ENCODE peak calls at places on chromosome 13, in ten cellular contexts. One of them, this sample, is unnamed. For H3K27me3, the result is how much of the 10 kb centered on the place peaks cover.

GRCh38 chr13:30866692-30867669 is 39.1 kb upstream of the MEDAG start:
- DNase-seq in neuronal stem cell: no peak
- DNase-seq in CD8-positive, alpha-beta T cell: no peak
- DNase-seq in heart right ventricle: no peak
- DNase-seq in heart left ventricle: no peak
- DNase-seq in psoas muscle: no peak
- DNase-seq in CD4-positive, CD25-positive, alpha-beta regulatory T cell: no peak
- DNase-seq in ascending aorta: no peak
- DNase-seq in tibial artery: no peak
- DNase-seq in cardiac muscle cell: no peak
- DNase-seq in this sample: no peak

GRCh38 chr13:28476919-28477708 is 17.8 kb downstream of the FLT1 start:
- DNase-seq in neuronal stem cell: no peak
- DNase-seq in CD8-positive, alpha-beta T cell: no peak
- DNase-seq in heart right ventricle: no peak
- DNase-seq in heart left ventricle: no peak
- DNase-seq in psoas muscle: no peak
- DNase-seq in CD4-positive, CD25-positive, alpha-beta regulatory T cell: no peak
- DNase-seq in ascending aorta: no peak
- DNase-seq in tibial artery: no peak
- DNase-seq in cardiac muscle cell: no peak
- DNase-seq in this sample: no peak

GRCh38 chr13:46295531-46296464 is 84.1 kb downstream of the LRRC63 start:
- DNase-seq in neuronal stem cell: no peak
- DNase-seq in CD8-positive, alpha-beta T cell: peak
- DNase-seq in heart right ventricle: no peak
- DNase-seq in heart left ventricle: peak
- DNase-seq in psoas muscle: peak
- DNase-seq in CD4-positive, CD25-positive, alpha-beta regulatory T cell: peak
- DNase-seq in ascending aorta: peak
- DNase-seq in tibial artery: no peak
- DNase-seq in cardiac muscle cell: peak
- DNase-seq in this sample: no peak

GRCh38 chr13:111117289-111117688 is 2.2 kb downstream of the ARHGEF7 start:
- DNase-seq in neuronal stem cell: no peak
- DNase-seq in CD8-positive, alpha-beta T cell: no peak
- DNase-seq in heart right ventricle: no peak
- DNase-seq in heart left ventricle: no peak
- DNase-seq in psoas muscle: no peak
- DNase-seq in CD4-positive, CD25-positive, alpha-beta regulatory T cell: no peak
- DNase-seq in ascending aorta: no peak
- DNase-seq in tibial artery: no peak
- DNase-seq in cardiac muscle cell: no peak
- DNase-seq in this sample: no peak

GRCh38 chr13:25468330-25469178 is 96.8 kb downstream of the ATP8A2 start:
- DNase-seq in neuronal stem cell: peak
- DNase-seq in CD8-positive, alpha-beta T cell: no peak
- DNase-seq in heart right ventricle: no peak
- DNase-seq in heart left ventricle: no peak
- DNase-seq in psoas muscle: no peak
- DNase-seq in CD4-positive, CD25-positive, alpha-beta regulatory T cell: peak
- DNase-seq in ascending aorta: no peak
- DNase-seq in tibial artery: no peak
- DNase-seq in cardiac muscle cell: peak
- DNase-seq in this sample: no peak

GRCh38 chr13:104204177-104204576 is 1138.0 kb upstream of the SLC10A2 start:
- DNase-seq in neuronal stem cell: no peak
- DNase-seq in CD8-positive, alpha-beta T cell: no peak
- DNase-seq in heart right ventricle: no peak
- DNase-seq in heart left ventricle: no peak
- DNase-seq in psoas muscle: no peak
- DNase-seq in CD4-positive, CD25-positive, alpha-beta regulatory T cell: no peak
- DNase-seq in ascending aorta: no peak
- DNase-seq in tibial artery: no peak
- DNase-seq in cardiac muscle cell: no peak
- DNase-seq in this sample: no peak

GRCh38 chr13:39263033-39263432 is 224.8 kb downstream of the NHLRC3 start:
- DNase-seq in neuronal stem cell: peak
- DNase-seq in CD8-positive, alpha-beta T cell: no peak
- DNase-seq in heart right ventricle: no peak
- DNase-seq in heart left ventricle: peak
- DNase-seq in psoas muscle: peak
- DNase-seq in CD4-positive, CD25-positive, alpha-beta regulatory T cell: peak
- DNase-seq in ascending aorta: no peak
- DNase-seq in tibial artery: no peak
- DNase-seq in cardiac muscle cell: peak
- DNase-seq in this sample: peak

GRCh38 chr13:90171649-90172048 is 1175.8 kb upstream of the MIR17HG start:
- DNase-seq in neuronal stem cell: no peak
- DNase-seq in CD8-positive, alpha-beta T cell: no peak
- DNase-seq in heart right ventricle: no peak
- DNase-seq in heart left ventricle: no peak
- DNase-seq in psoas muscle: no peak
- DNase-seq in CD4-positive, CD25-positive, alpha-beta regulatory T cell: no peak
- DNase-seq in ascending aorta: no peak
- DNase-seq in tibial artery: no peak
- DNase-seq in cardiac muscle cell: peak
- DNase-seq in this sample: no peak

GRCh38 chr13:52419080-52419479 is 13.1 kb upstream of the THSD1 start:
- DNase-seq in neuronal stem cell: no peak
- DNase-seq in CD8-positive, alpha-beta T cell: no peak
- DNase-seq in heart right ventricle: no peak
- DNase-seq in heart left ventricle: no peak
- DNase-seq in psoas muscle: no peak
- DNase-seq in CD4-positive, CD25-positive, alpha-beta regulatory T cell: no peak
- DNase-seq in ascending aorta: no peak
- DNase-seq in tibial artery: no peak
- DNase-seq in cardiac muscle cell: no peak
- DNase-seq in this sample: no peak

GRCh38 chr13:95420501-95420900 is 119.2 kb upstream of the ABCC4 start:
- DNase-seq in neuronal stem cell: no peak
- DNase-seq in CD8-positive, alpha-beta T cell: no peak
- DNase-seq in heart right ventricle: no peak
- DNase-seq in heart left ventricle: no peak
- DNase-seq in psoas muscle: no peak
- DNase-seq in CD4-positive, CD25-positive, alpha-beta regulatory T cell: no peak
- DNase-seq in ascending aorta: no peak
- DNase-seq in tibial artery: no peak
- DNase-seq in cardiac muscle cell: no peak
- DNase-seq in this sample: no peak

GRCh38 chr13:62960723-62961122 is 1545.1 kb upstream of the PCDH20 start:
- DNase-seq in neuronal stem cell: peak
- DNase-seq in CD8-positive, alpha-beta T cell: no peak
- DNase-seq in heart right ventricle: no peak
- DNase-seq in heart left ventricle: no peak
- DNase-seq in psoas muscle: no peak
- DNase-seq in CD4-positive, CD25-positive, alpha-beta regulatory T cell: no peak
- DNase-seq in ascending aorta: no peak
- DNase-seq in tibial artery: no peak
- DNase-seq in cardiac muscle cell: no peak
- DNase-seq in this sample: no peak

GRCh38 chr13:110340812-110341444 is 33.8 kb downstream of the COL4A2 start:
- DNase-seq in neuronal stem cell: no peak
- DNase-seq in CD8-positive, alpha-beta T cell: peak
- DNase-seq in heart right ventricle: peak
- DNase-seq in heart left ventricle: peak
- DNase-seq in psoas muscle: peak
- DNase-seq in CD4-positive, CD25-positive, alpha-beta regulatory T cell: peak
- DNase-seq in ascending aorta: peak
- DNase-seq in tibial artery: peak
- DNase-seq in cardiac muscle cell: peak
- DNase-seq in this sample: no peak

GRCh38 chr13:85536706-85537105 is 262.5 kb downstream of the SLITRK6 start:
- DNase-seq in neuronal stem cell: no peak
- DNase-seq in CD8-positive, alpha-beta T cell: no peak
- DNase-seq in heart right ventricle: no peak
- DNase-seq in heart left ventricle: no peak
- DNase-seq in psoas muscle: no peak
- DNase-seq in CD4-positive, CD25-positive, alpha-beta regulatory T cell: no peak
- DNase-seq in ascending aorta: no peak
- DNase-seq in tibial artery: no peak
- DNase-seq in cardiac muscle cell: no peak
- DNase-seq in this sample: no peak
- H3K4me3 ChIP-seq in neuronal stem cell: no peak
- H3K4me3 ChIP-seq in CD8-positive, alpha-beta T cell: no peak
- H3K4me3 ChIP-seq in heart right ventricle: no peak
- H3K4me3 ChIP-seq in heart left ventricle: no peak
- H3K4me3 ChIP-seq in psoas muscle: no peak
- H3K4me3 ChIP-seq in CD4-positive, CD25-positive, alpha-beta regulatory T cell: no peak
- H3K4me3 ChIP-seq in ascending aorta: no peak
- H3K4me3 ChIP-seq in tibial artery: no peak
- H3K4me3 ChIP-seq in cardiac muscle cell: no peak
- H3K4me3 ChIP-seq in this sample: no peak

GRCh38 chr13:44140146-44140545 is 233.5 kb upstream of the SERP2 start:
- DNase-seq in neuronal stem cell: no peak
- DNase-seq in CD8-positive, alpha-beta T cell: no peak
- DNase-seq in heart right ventricle: no peak
- DNase-seq in heart left ventricle: no peak
- DNase-seq in psoas muscle: no peak
- DNase-seq in CD4-positive, CD25-positive, alpha-beta regulatory T cell: no peak
- DNase-seq in ascending aorta: no peak
- DNase-seq in tibial artery: no peak
- DNase-seq in cardiac muscle cell: no peak
- DNase-seq in this sample: no peak
- H3K27ac ChIP-seq in neuronal stem cell: no peak
- H3K27ac ChIP-seq in CD8-positive, alpha-beta T cell: no peak
- H3K27ac ChIP-seq in heart right ventricle: no peak
- H3K27ac ChIP-seq in heart left ventricle: no peak
- H3K27ac ChIP-seq in psoas muscle: no peak
- H3K27ac ChIP-seq in CD4-positive, CD25-positive, alpha-beta regulatory T cell: no peak
- H3K27ac ChIP-seq in ascending aorta: no peak
- H3K27ac ChIP-seq in tibial artery: no peak
- H3K27ac ChIP-seq in cardiac muscle cell: peak
- H3K27ac ChIP-seq in this sample: no peak

GRCh38 chr13:59441596-59442280 is 722.0 kb downstream of the DIAPH3 start:
- DNase-seq in neuronal stem cell: no peak
- DNase-seq in CD8-positive, alpha-beta T cell: no peak
- DNase-seq in heart right ventricle: no peak
- DNase-seq in heart left ventricle: no peak
- DNase-seq in psoas muscle: no peak
- DNase-seq in CD4-positive, CD25-positive, alpha-beta regulatory T cell: no peak
- DNase-seq in ascending aorta: no peak
- DNase-seq in tibial artery: no peak
- DNase-seq in cardiac muscle cell: no peak
- DNase-seq in this sample: no peak

GRCh38 chr13:59439776-59440428 is 723.8 kb downstream of the DIAPH3 start:
- DNase-seq in neuronal stem cell: no peak
- DNase-seq in CD8-positive, alpha-beta T cell: no peak
- DNase-seq in heart right ventricle: no peak
- DNase-seq in heart left ventricle: no peak
- DNase-seq in psoas muscle: no peak
- DNase-seq in CD4-positive, CD25-positive, alpha-beta regulatory T cell: no peak
- DNase-seq in ascending aorta: no peak
- DNase-seq in tibial artery: no peak
- DNase-seq in cardiac muscle cell: no peak
- DNase-seq in this sample: no peak

GRCh38 chr13:59444210-59444857 is 719.4 kb downstream of the DIAPH3 start:
- DNase-seq in neuronal stem cell: no peak
- DNase-seq in CD8-positive, alpha-beta T cell: no peak
- DNase-seq in heart right ventricle: no peak
- DNase-seq in heart left ventricle: no peak
- DNase-seq in psoas muscle: no peak
- DNase-seq in CD4-positive, CD25-positive, alpha-beta regulatory T cell: no peak
- DNase-seq in ascending aorta: no peak
- DNase-seq in tibial artery: no peak
- DNase-seq in cardiac muscle cell: no peak
- DNase-seq in this sample: no peak

GRCh38 chr13:59442946-59443345 is 720.8 kb downstream of the DIAPH3 start:
- DNase-seq in neuronal stem cell: no peak
- DNase-seq in CD8-positive, alpha-beta T cell: no peak
- DNase-seq in heart right ventricle: no peak
- DNase-seq in heart left ventricle: no peak
- DNase-seq in psoas muscle: no peak
- DNase-seq in CD4-positive, CD25-positive, alpha-beta regulatory T cell: no peak
- DNase-seq in ascending aorta: no peak
- DNase-seq in tibial artery: no peak
- DNase-seq in cardiac muscle cell: peak
- DNase-seq in this sample: no peak

GRCh38 chr13:59442461-59442860 is 721.3 kb downstream of the DIAPH3 start:
- DNase-seq in neuronal stem cell: no peak
- DNase-seq in CD8-positive, alpha-beta T cell: no peak
- DNase-seq in heart right ventricle: no peak
- DNase-seq in heart left ventricle: no peak
- DNase-seq in psoas muscle: no peak
- DNase-seq in CD4-positive, CD25-positive, alpha-beta regulatory T cell: no peak
- DNase-seq in ascending aorta: no peak
- DNase-seq in tibial artery: no peak
- DNase-seq in cardiac muscle cell: no peak
- DNase-seq in this sample: no peak
- H3K27me3 ChIP-seq in neuronal stem cell: under half
- H3K27me3 ChIP-seq in CD8-positive, alpha-beta T cell: under half
- H3K27me3 ChIP-seq in heart right ventricle: under half
- H3K27me3 ChIP-seq in heart left ventricle: under half
- H3K27me3 ChIP-seq in psoas muscle: under half
- H3K27me3 ChIP-seq in CD4-positive, CD25-positive, alpha-beta regulatory T cell: under half
- H3K27me3 ChIP-seq in ascending aorta: under half
- H3K27me3 ChIP-seq in tibial artery: under half
- H3K27me3 ChIP-seq in cardiac muscle cell: under half
- H3K27me3 ChIP-seq in this sample: under half

DNA sequence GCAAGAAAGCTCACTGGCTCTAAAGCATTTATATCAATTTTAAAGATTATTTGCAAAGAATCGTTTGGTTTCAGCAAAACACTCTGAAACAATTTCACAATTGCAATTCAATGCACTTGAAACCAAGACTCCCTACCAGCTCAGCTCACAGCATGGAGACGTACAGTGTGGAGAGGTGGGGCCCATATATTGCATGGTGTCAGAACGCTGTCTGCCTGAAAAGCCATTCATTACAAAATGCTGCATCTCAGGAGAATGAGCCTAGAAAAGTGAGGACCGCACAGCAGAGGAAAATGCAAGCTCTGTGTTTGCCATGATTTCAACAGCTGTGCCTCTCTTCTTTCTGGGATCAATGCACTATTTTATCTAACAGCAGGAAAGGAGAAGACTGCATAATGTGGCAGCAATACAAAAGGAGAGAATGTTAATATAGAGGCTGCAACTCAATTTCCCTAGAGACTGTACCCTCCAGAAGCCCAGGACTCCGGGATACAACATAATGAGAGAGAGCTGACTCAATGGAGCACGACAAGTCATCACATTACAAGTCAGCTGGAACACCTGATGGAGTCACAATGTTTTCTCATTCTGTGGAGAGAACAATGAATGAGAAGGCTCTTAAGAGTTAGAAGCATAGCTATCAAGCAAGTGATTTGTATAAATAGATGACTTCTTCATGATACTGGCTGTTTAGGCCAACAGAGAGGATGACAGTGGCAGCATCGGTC is 368.0 kb downstream of the FGF14 start:
- DNase-seq in neuronal stem cell: peak
- DNase-seq in CD8-positive, alpha-beta T cell: no peak
- DNase-seq in heart right ventricle: no peak
- DNase-seq in heart left ventricle: no peak
- DNase-seq in psoas muscle: no peak
- DNase-seq in CD4-positive, CD25-positive, alpha-beta regulatory T cell: no peak
- DNase-seq in ascending aorta: no peak
- DNase-seq in tibial artery: no peak
- DNase-seq in cardiac muscle cell: no peak
- DNase-seq in this sample: no peak
- H3K4me3 ChIP-seq in neuronal stem cell: no peak
- H3K4me3 ChIP-seq in CD8-positive, alpha-beta T cell: no peak
- H3K4me3 ChIP-seq in heart right ventricle: no peak
- H3K4me3 ChIP-seq in heart left ventricle: no peak
- H3K4me3 ChIP-seq in psoas muscle: no peak
- H3K4me3 ChIP-seq in CD4-positive, CD25-positive, alpha-beta regulatory T cell: no peak
- H3K4me3 ChIP-seq in ascending aorta: no peak
- H3K4me3 ChIP-seq in tibial artery: no peak
- H3K4me3 ChIP-seq in cardiac muscle cell: no peak
- H3K4me3 ChIP-seq in this sample: no peak

GRCh38 chr13:49651775-49652690 is 23.7 kb downstream of the ARL11 start:
- DNase-seq in neuronal stem cell: no peak
- DNase-seq in CD8-positive, alpha-beta T cell: no peak
- DNase-seq in heart right ventricle: no peak
- DNase-seq in heart left ventricle: no peak
- DNase-seq in psoas muscle: peak
- DNase-seq in CD4-positive, CD25-positive, alpha-beta regulatory T cell: no peak
- DNase-seq in ascending aorta: no peak
- DNase-seq in tibial artery: no peak
- DNase-seq in cardiac muscle cell: no peak
- DNase-seq in this sample: no peak
- H3K27ac ChIP-seq in neuronal stem cell: no peak
- H3K27ac ChIP-seq in CD8-positive, alpha-beta T cell: no peak
- H3K27ac ChIP-seq in heart right ventricle: no peak
- H3K27ac ChIP-seq in heart left ventricle: no peak
- H3K27ac ChIP-seq in psoas muscle: peak
- H3K27ac ChIP-seq in CD4-positive, CD25-positive, alpha-beta regulatory T cell: no peak
- H3K27ac ChIP-seq in ascending aorta: no peak
- H3K27ac ChIP-seq in tibial artery: no peak
- H3K27ac ChIP-seq in cardiac muscle cell: no peak
- H3K27ac ChIP-seq in this sample: no peak

This sample was measured in iPS DF 6.9.